ENCODE peak calls at places on chromosome 9, in seven cellular contexts. V is kidney epithelial cell; K is kidney glomerular epithelial cell; N is NCI-H446; B is KBM-7; A is left colon; H is stimulated activated CD4-positive, alpha-beta T cell treated with anti-CD3 and anti-CD28 coated beads, Interleukin-12 subunit alpha, Interleukin-12 subunit beta, amount 100 ng/mL, for 4 hours. E is an unnamed sample.

GRCh38 chr9:104177003-104177611 is 83.0 kb downstream of the SMC2 start:
- DNase-seq in K (peak; percentile 22), H (no peak), N (peak; percentile 8), B (peak; percentile 10), V (no peak), A (no peak), E (no peak)

GRCh38 chr9:2570615-2571479 is 50.7 kb upstream of the VLDLR start:
- DNase-seq in V (peak; percentile 38), B (peak; percentile 89), N (no peak), H (peak; percentile 1), K (peak; percentile 56), A (peak; percentile 94), E (no peak)

GRCh38 chr9:125986966-125987365 is 239.8 kb downstream of the PBX3 start:
- DNase-seq in B (no peak), A (no peak), K (no peak), H (no peak), V (no peak), N (no peak), E (no peak)

GRCh38 chr9:14203366-14204056 is 110.4 kb downstream of the NFIB start:
- DNase-seq in A (peak; percentile 74), H (no peak), K (no peak), V (no peak), B (no peak), N (peak; percentile 100), E (no peak)

GRCh38 chr9:96048954-96049831 is 173.7 kb downstream of the ERCC6L2 start:
- DNase-seq in B (no peak), H (no peak), V (no peak), N (no peak), K (no peak), A (no peak), E (no peak)

GRCh38 chr9:16003785-16004184 is 450.9 kb downstream of the CCDC171 start:
- DNase-seq in N (no peak), B (no peak), H (no peak), K (no peak), V (no peak), A (no peak), E (no peak)

GRCh38 chr9:82651474-82651873 is 411.5 kb downstream of the RASEF start:
- DNase-seq in N (no peak), A (no peak), H (no peak), V (no peak), B (no peak), K (no peak), E (no peak)

GRCh38 chr9:94002316-94003140 is 47.4 kb upstream of the BARX1 start:
- DNase-seq in A (peak; percentile 25), B (peak; percentile 69), K (peak; percentile 56), N (peak; percentile 41), V (no peak), H (no peak), E (peak; percentile 43)

GRCh38 chr9:88775559-88775958 is 215.7 kb upstream of the S1PR3 start:
- DNase-seq in V (no peak), K (no peak), A (no peak), N (no peak), B (no peak), H (no peak), E (no peak)

GRCh38 chr9:93978498-93978897 is 23.3 kb upstream of the BARX1 start:
- DNase-seq in H (no peak), A (no peak), K (no peak), B (no peak), N (no peak), V (no peak), E (no peak)

GRCh38 chr9:126965077-126965476 is 50.5 kb downstream of the RALGPS1 start:
- DNase-seq in A (no peak), V (no peak), K (no peak), N (no peak), H (no peak), B (no peak), E (no peak)

GRCh38 chr9:129387822-129388221 is 209.8 kb upstream of the IER5L start:
- DNase-seq in A (no peak), N (no peak), H (no peak), V (no peak), B (no peak), K (no peak), E (no peak)

GRCh38 chr9:136821333-136822031 is 13.7 kb downstream of the RABL6 start:
- DNase-seq in B (no peak), K (no peak), H (no peak), V (no peak), N (no peak), A (no peak), E (no peak)

GRCh38 chr9:71859939-71860338 is 51.1 kb downstream of the ABHD17B start:
- DNase-seq in B (no peak), K (no peak), N (no peak), H (no peak), V (no peak), A (no peak), E (no peak)

GRCh38 chr9:83981126-83981871 is 694 bp downstream of the RMI1 start:
- DNase-seq in K (no peak), N (peak; percentile 7), V (no peak), B (peak; percentile 63), H (no peak), A (peak; percentile 48), E (peak; percentile 32)